ENCODE peak calls at places on chromosome 10, in eight cellular contexts. A is HTR-8/SVneo; V is NCI-H446 treated with DMSO at 0.1 percent for 48 hours; I is effector memory CD4-positive, alpha-beta T cell; L is fibroblast of the conjunctiva; E is EH; R is GM18507; T is astrocyte. B is an unnamed sample.

GRCh38 chr10:10520391-10521385 is 497.0 kb upstream of the CELF2 start:
- DNase-seq in A (no peak), V (no peak), I (no peak), L (no peak), E (no peak), R (peak), T (no peak), B (no peak)

GRCh38 chr10:16822027-16822426 is 4.8 kb upstream of the RSU1 start:
- DNase-seq in A (no peak), V (no peak), I (no peak), L (no peak), E (no peak), R (no peak), T (no peak), B (no peak)

GRCh38 chr10:116689744-116690143 is 52.6 kb downstream of the HSPA12A start:
- DNase-seq in A (no peak), V (no peak), I (no peak), L (no peak), E (no peak), R (no peak), T (no peak), B (no peak)

GRCh38 chr10:118241229-118242137 is 100.6 kb downstream of the FAM204A start:
- DNase-seq in A (peak), V (peak), I (peak), L (peak), E (peak), R (no peak), T (peak), B (peak)

GRCh38 chr10:5632430-5632829 is 34.0 kb downstream of the ASB13 start:
- DNase-seq in A (no peak), V (no peak), I (no peak), L (no peak), E (peak), R (no peak), T (peak), B (no peak)

GRCh38 chr10:30528427-30528782 is 94.4 kb downstream of the MAP3K8 start:
- DNase-seq in A (no peak), V (no peak), I (no peak), L (no peak), E (no peak), R (no peak), T (no peak), B (no peak)

GRCh38 chr10:48234807-48235206 is 39.7 kb downstream of the FRMPD2 start:
- DNase-seq in A (no peak), V (no peak), I (no peak), L (no peak), E (no peak), R (no peak), T (no peak), B (no peak)

GRCh38 chr10:53667063-53667462 is 894.5 kb upstream of the MBL2 start:
- DNase-seq in A (no peak), V (no peak), I (no peak), L (no peak), E (no peak), R (no peak), T (no peak), B (no peak)

GRCh38 chr10:118626953-118627352 is 31.5 kb upstream of the PRLHR start:
- DNase-seq in A (no peak), V (no peak), I (no peak), L (no peak), E (no peak), R (no peak), T (no peak), B (no peak)

GRCh38 chr10:17206210-17206709 is 4.8 kb upstream of the TRDMT1 start:
- DNase-seq in A (no peak), V (no peak), I (peak), L (no peak), E (peak), R (no peak), T (peak), B (no peak)

GRCh38 chr10:97407211-97407951 is 6.2 kb upstream of the RRP12 start:
- DNase-seq in A (peak), V (peak), I (peak), L (peak), E (peak), R (peak), T (peak), B (peak)

GRCh38 chr10:48245977-48246376 is 28.5 kb downstream of the FRMPD2 start:
- DNase-seq in A (no peak), V (no peak), I (no peak), L (no peak), E (no peak), R (no peak), T (no peak), B (no peak)

GRCh38 chr10:132709471-132709951 is 76.4 kb downstream of the NKX6-2 start:
- DNase-seq in A (no peak), V (no peak), I (no peak), L (no peak), E (no peak), R (no peak), T (no peak), B (no peak)

GRCh38 chr10:329361-330099 is 194.3 kb downstream of the ZMYND11 start:
- DNase-seq in A (peak), V (peak), I (no peak), L (peak), E (peak), R (no peak), T (peak), B (no peak)

GRCh38 chr10:123270221-123270620 is 116.0 kb downstream of the BUB3 start:
- DNase-seq in A (no peak), V (no peak), I (no peak), L (no peak), E (peak), R (no peak), T (peak), B (no peak)

GRCh38 chr10:66833861-66834260 is 92.0 kb upstream of the LRRTM3 start:
- DNase-seq in A (no peak), V (no peak), I (no peak), L (no peak), E (no peak), R (no peak), T (no peak), B (no peak)

GRCh38 chr10:120221873-120222485 is 235.0 kb upstream of the PLPP4 start:
- DNase-seq in A (peak), V (peak), I (no peak), L (no peak), E (peak), R (peak), T (peak), B (peak)

GRCh38 chr10:49189422-49189821 is 1.2 kb upstream of the TMEM273 start:
- DNase-seq in A (no peak), V (no peak), I (no peak), L (no peak), E (no peak), R (no peak), T (no peak), B (no peak)

GRCh38 chr10:114538544-114538906 is 119.5 kb downstream of the ABLIM1 start:
- DNase-seq in A (no peak), V (no peak), I (peak), L (no peak), E (no peak), R (no peak), T (no peak), B (no peak)

GRCh38 chr10:123958221-123958620 is 66.6 kb upstream of the CPXM2 start:
- DNase-seq in A (no peak), V (no peak), I (no peak), L (no peak), E (no peak), R (no peak), T (no peak), B (no peak)

GRCh38 chr10:95319239-95319638 is 28.4 kb upstream of the PDLIM1 start:
- DNase-seq in A (no peak), V (no peak), I (no peak), L (no peak), E (peak), R (no peak), T (no peak), B (no peak)

GRCh38 chr10:4384254-4384653 is 441.8 kb upstream of the AKR1E2 start:
- DNase-seq in A (peak), V (no peak), I (no peak), L (no peak), E (peak), R (no peak), T (peak), B (no peak)

B was measured in GM12892.